ENCODE peak calls at places on chromosomes 13 and 19, in six cellular contexts. W is fibroblast of the aortic adventitia, Z is uterus, S is cardiac muscle cell, Q is heart right ventricle, A is cardiac fibroblast. P is an unnamed sample.

GRCh38 chr13:72565893-72566292 is 161.5 kb downstream of the MZT1 start:
- DNase-seq in W (peak), Z (no peak), S (peak), Q (no peak), A (peak), P (no peak)

GRCh38 chr19:18789883-18790565 is 1.1 kb downstream of the COMP start:
- DNase-seq in W (no peak), Z (no peak), S (peak), Q (no peak), A (peak), P (no peak)

GRCh38 chr19:46635920-46636761 is at the start of gene GNG8:
- DNase-seq in W (no peak), Z (no peak), S (peak), Q (no peak), A (no peak), P (no peak)

GRCh38 chr13:21435710-21436151 is 23.4 kb downstream of the ZDHHC20 start:
- DNase-seq in W (peak), Z (peak), S (no peak), Q (peak), A (peak), P (peak)

GRCh38 chr13:106052200-106052767 is 483.2 kb downstream of the EFNB2 start:
- DNase-seq in W (no peak), Z (no peak), S (no peak), Q (no peak), A (no peak), P (no peak)

GRCh38 chr13:41490616-41491015 is 33.3 kb downstream of the RGCC start:
- DNase-seq in W (no peak), Z (no peak), S (no peak), Q (no peak), A (no peak), P (no peak)

GRCh38 chr13:47853236-47853635 is 147.8 kb downstream of the SUCLA2 start:
- DNase-seq in W (no peak), Z (no peak), S (no peak), Q (no peak), A (no peak), P (no peak)

GRCh38 chr13:52026246-52026626 is 1.7 kb downstream of the UTP14C start:
- DNase-seq in W (no peak), Z (no peak), S (no peak), Q (no peak), A (no peak), P (no peak)

GRCh38 chr13:25409938-25410337 is 38.2 kb downstream of the ATP8A2 start:
- DNase-seq in W (no peak), Z (no peak), S (no peak), Q (no peak), A (no peak), P (no peak)

GRCh38 chr13:24148414-24149305 is 11.9 kb upstream of the SPATA13 start:
- DNase-seq in W (peak), Z (no peak), S (no peak), Q (no peak), A (peak), P (no peak)

GRCh38 chr13:111156421-111156820 is 41.3 kb downstream of the ARHGEF7 start:
- DNase-seq in W (peak), Z (no peak), S (no peak), Q (no peak), A (peak), P (no peak)

GRCh38 chr19:30682576-30683536 is 310.7 kb downstream of the ZNF536 start:
- DNase-seq in W (peak), Z (peak), S (peak), Q (peak), A (peak), P (no peak)

GRCh38 chr13:99087954-99088491 is 110.2 kb upstream of the DOCK9 start:
- DNase-seq in W (no peak), Z (no peak), S (peak), Q (peak), A (no peak), P (no peak)

GRCh38 chr13:87356314-87356713 is 314.9 kb upstream of the SLITRK5 start:
- DNase-seq in W (no peak), Z (no peak), S (no peak), Q (no peak), A (no peak), P (no peak)

GRCh38 chr19:1098177-1099051 is 3.2 kb upstream of the POLR2E start:
- DNase-seq in W (peak), Z (no peak), S (no peak), Q (no peak), A (no peak), P (no peak)

GRCh38 chr13:42225051-42225450 is 46.9 kb upstream of the AKAP11 start:
- DNase-seq in W (no peak), Z (no peak), S (no peak), Q (no peak), A (no peak), P (no peak)

GRCh38 chr13:90846956-90847355 is 500.5 kb upstream of the MIR17HG start:
- DNase-seq in W (no peak), Z (no peak), S (no peak), Q (no peak), A (no peak), P (no peak)

GRCh38 chr13:100721885-100722512 is 47.4 kb upstream of the TMTC4 start:
- DNase-seq in W (peak), Z (no peak), S (peak), Q (peak), A (peak), P (no peak)

GRCh38 chr13:50119593-50119992 is 104.3 kb downstream of the KCNRG start:
- DNase-seq in W (peak), Z (no peak), S (peak), Q (no peak), A (peak), P (no peak)

GRCh38 chr13:50257646-50258045 is 242.4 kb downstream of the KCNRG start:
- DNase-seq in W (no peak), Z (no peak), S (no peak), Q (no peak), A (no peak), P (no peak)

GRCh38 chr19:798415-799075 is 1.3 kb downstream of the PTBP1 start:
- DNase-seq in W (peak), Z (no peak), S (peak), Q (no peak), A (peak), P (no peak)

GRCh38 chr13:63843766-63844699 is 2428.4 kb upstream of the PCDH20 start:
- DNase-seq in W (no peak), Z (no peak), S (no peak), Q (no peak), A (no peak), P (no peak)

GRCh38 chr19:14577885-14578427 is 4.9 kb upstream of the CLEC17A start:
- DNase-seq in W (no peak), Z (no peak), S (no peak), Q (no peak), A (no peak), P (peak)

GRCh38 chr19:13154911-13155471 is 4.8 kb downstream of the IER2 start:
- DNase-seq in W (peak), Z (peak), S (peak), Q (peak), A (no peak), P (peak)

GRCh38 chr13:102582256-102582655 is 14.5 kb upstream of the TPP2 start:
- DNase-seq in W (no peak), Z (no peak), S (no peak), Q (no peak), A (no peak), P (no peak)

GRCh38 chr13:101305981-101306411 is 110.3 kb downstream of the NALCN start:
- DNase-seq in W (no peak), Z (no peak), S (no peak), Q (no peak), A (no peak), P (no peak)

GRCh38 chr13:98586400-98587144 is 9.7 kb upstream of the STK24 start:
- DNase-seq in W (no peak), Z (no peak), S (no peak), Q (no peak), A (no peak), P (no peak)

GRCh38 chr19:31312004-31312403 is 37.2 kb downstream of the TSHZ3 start:
- DNase-seq in W (peak), Z (peak), S (no peak), Q (peak), A (peak), P (no peak)

GRCh38 chr13:107099661-107100060 is 531.7 kb upstream of the ARGLU1 start:
- DNase-seq in W (no peak), Z (no peak), S (no peak), Q (no peak), A (no peak), P (no peak)

GRCh38 chr19:12156254-12157058 is at the start of gene ZNF625:
- DNase-seq in W (peak), Z (peak), S (peak), Q (peak), A (peak), P (peak)

GRCh38 chr19:48689438-48689837 is 6.3 kb upstream of the FUT2 start:
- DNase-seq in W (no peak), Z (peak), S (no peak), Q (no peak), A (no peak), P (no peak)

GRCh38 chr19:40663712-40664692 is 26.4 kb downstream of the NUMBL start:
- DNase-seq in W (no peak), Z (peak), S (no peak), Q (no peak), A (peak), P (no peak)

GRCh38 chr13:37386276-37386675 is 212.3 kb downstream of the POSTN start:
- DNase-seq in W (peak), Z (no peak), S (no peak), Q (no peak), A (peak), P (no peak)

GRCh38 chr19:2027361-2027760 is 11.8 kb upstream of the BTBD2 start:
- DNase-seq in W (peak), Z (no peak), S (no peak), Q (no peak), A (peak), P (no peak)

GRCh38 chr19:18223860-18224524 is 2.2 kb downstream of the PDE4C start:
- DNase-seq in W (no peak), Z (peak), S (peak), Q (peak), A (peak), P (peak)

GRCh38 chr13:72505376-72505775 is 222.1 kb downstream of the MZT1 start:
- DNase-seq in W (no peak), Z (no peak), S (no peak), Q (no peak), A (no peak), P (no peak)

GRCh38 chr13:70580825-70581224 is 472.6 kb upstream of the KLHL1 start:
- DNase-seq in W (no peak), Z (no peak), S (no peak), Q (no peak), A (no peak), P (no peak)

GRCh38 chr13:87889241-87889640 is 218.1 kb downstream of the SLITRK5 start:
- DNase-seq in W (no peak), Z (no peak), S (no peak), Q (no peak), A (no peak), P (no peak)

GRCh38 chr13:29504691-29505090 is 90.8 kb downstream of the SLC7A1 start:
- DNase-seq in W (no peak), Z (no peak), S (no peak), Q (no peak), A (no peak), P (no peak)

GRCh38 chr13:29501674-29502073 is 93.8 kb downstream of the SLC7A1 start:
- DNase-seq in W (no peak), Z (no peak), S (no peak), Q (no peak), A (no peak), P (no peak)

GRCh38 chr13:29502391-29503008 is 93.0 kb downstream of the SLC7A1 start:
- DNase-seq in W (no peak), Z (no peak), S (no peak), Q (no peak), A (no peak), P (no peak)

GRCh38 chr13:29505511-29505910 is 90.0 kb downstream of the SLC7A1 start:
- DNase-seq in W (no peak), Z (no peak), S (no peak), Q (no peak), A (no peak), P (no peak)

GRCh38 chr13:29503041-29503837 is 92.2 kb downstream of the SLC7A1 start:
- DNase-seq in W (peak), Z (no peak), S (no peak), Q (no peak), A (no peak), P (no peak)
- H3K4me3 ChIP-seq in W (no peak), Z (no peak), S (no peak), Q (no peak), A (no peak), P (no peak)

DNA sequence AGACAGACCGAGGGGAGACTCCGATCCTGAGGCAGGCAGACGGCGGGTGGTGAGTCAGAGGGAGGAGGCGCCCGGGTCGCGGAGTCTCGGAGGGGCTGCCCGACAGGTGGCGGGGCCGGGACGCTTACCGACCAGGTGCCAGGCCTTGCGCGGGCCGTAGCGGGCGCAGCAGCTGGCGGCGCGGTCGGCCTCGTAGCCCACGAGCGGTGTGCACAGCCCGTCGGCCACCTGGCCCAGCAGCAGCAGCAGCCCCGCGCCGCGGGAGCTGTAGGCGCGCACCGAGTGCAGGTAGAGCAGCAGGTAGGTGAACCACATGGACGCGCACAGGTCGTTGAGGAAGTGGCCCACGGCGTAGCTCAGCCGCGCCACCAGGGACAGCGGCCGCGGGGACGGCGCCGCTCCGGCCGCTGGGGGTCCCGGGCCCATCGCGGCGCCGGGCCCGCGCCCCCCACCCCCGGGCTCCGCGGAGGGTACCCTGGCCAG is 367 bp downstream of the MFSD12 start:
- DNase-seq in W (no peak), Z (no peak), S (peak), Q (no peak), A (no peak), P (peak)
- TF ChIP-seq CTCF in W (no peak), Z (no peak), S (no peak), Q (no peak), A (no peak), P (no peak)

GRCh38 chr19:38682195-38682867 is 34.9 kb downstream of the ACTN4 start:
- DNase-seq in W (no peak), Z (no peak), S (no peak), Q (no peak), A (no peak), P (no peak)

GRCh38 chr19:38684862-38685665 is 37.6 kb downstream of the ACTN4 start:
- DNase-seq in W (no peak), Z (no peak), S (no peak), Q (no peak), A (no peak), P (no peak)

GRCh38 chr19:38682872-38683392 is 35.5 kb downstream of the ACTN4 start:
- DNase-seq in W (no peak), Z (no peak), S (no peak), Q (no peak), A (no peak), P (no peak)

GRCh38 chr19:38684078-38684861 is 36.8 kb downstream of the ACTN4 start:
- DNase-seq in W (peak), Z (peak), S (no peak), Q (no peak), A (peak), P (peak)

DNA sequence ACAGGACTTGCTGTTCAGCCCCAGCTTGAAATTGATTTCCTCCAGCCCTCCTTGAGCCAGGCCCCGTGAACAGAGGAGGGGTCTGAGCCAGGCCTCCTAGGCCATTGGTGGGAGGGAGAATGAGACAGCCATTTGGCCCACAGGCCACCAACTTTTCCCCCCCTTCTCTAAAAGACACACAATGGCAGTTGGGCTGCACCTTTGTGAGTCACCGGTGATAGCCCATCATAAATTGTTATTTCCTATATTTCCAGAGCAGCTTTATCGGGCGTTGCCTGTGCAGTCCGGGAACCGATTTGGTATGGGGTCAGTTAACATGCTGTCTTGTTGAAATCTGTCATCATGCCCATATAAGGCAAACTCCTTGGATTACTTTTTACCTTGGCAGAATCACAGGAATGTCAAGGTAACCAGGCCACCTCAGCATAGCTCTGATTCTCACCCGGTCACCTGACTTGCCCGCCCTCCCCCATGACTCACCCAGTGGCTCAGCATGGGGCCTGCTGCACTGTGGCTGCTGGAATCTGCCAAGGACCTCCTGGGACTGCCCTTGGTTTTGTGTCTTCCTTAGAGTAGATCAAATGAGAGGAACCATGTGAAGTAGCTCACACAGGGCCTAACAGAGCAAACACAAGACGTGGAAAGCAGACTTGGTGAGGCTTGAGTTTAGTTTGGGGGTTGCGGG is 36.1 kb downstream of the ACTN4 start:
- DNase-seq in W (peak), Z (peak), S (peak), Q (peak), A (peak), P (no peak)
- H3K4me3 ChIP-seq in W (no peak), Z (no peak), S (no peak), Q (no peak), A (no peak), P (no peak)

GRCh38 chr19:45128109-45128508 is 32.7 kb downstream of the NKPD1 start:
- DNase-seq in W (no peak), Z (no peak), S (no peak), Q (no peak), A (no peak), P (no peak)

GRCh38 chr19:45128806-45129205 is 32.0 kb downstream of the NKPD1 start:
- DNase-seq in W (no peak), Z (no peak), S (no peak), Q (no peak), A (no peak), P (no peak)

GRCh38 chr19:45133661-45134060 is 27.1 kb downstream of the NKPD1 start:
- DNase-seq in W (no peak), Z (no peak), S (no peak), Q (no peak), A (no peak), P (no peak)

GRCh38 chr19:45130236-45130635 is 30.5 kb downstream of the NKPD1 start:
- DNase-seq in W (no peak), Z (no peak), S (no peak), Q (no peak), A (no peak), P (no peak)

GRCh38 chr19:45130888-45131615 is 29.7 kb downstream of the NKPD1 start:
- DNase-seq in W (no peak), Z (no peak), S (no peak), Q (no peak), A (no peak), P (no peak)
- TF ChIP-seq CTCF in W (no peak), Z (no peak), S (no peak), Q (no peak), A (no peak), P (peak)

GRCh38 chr19:51948979-51949378 is 21.7 kb downstream of the ZNF613 start:
- DNase-seq in W (peak), Z (no peak), S (no peak), Q (peak), A (peak), P (peak)

GRCh38 chr19:51946602-51947001 is 19.3 kb downstream of the ZNF613 start:
- DNase-seq in W (no peak), Z (no peak), S (no peak), Q (no peak), A (no peak), P (no peak)

DNA sequence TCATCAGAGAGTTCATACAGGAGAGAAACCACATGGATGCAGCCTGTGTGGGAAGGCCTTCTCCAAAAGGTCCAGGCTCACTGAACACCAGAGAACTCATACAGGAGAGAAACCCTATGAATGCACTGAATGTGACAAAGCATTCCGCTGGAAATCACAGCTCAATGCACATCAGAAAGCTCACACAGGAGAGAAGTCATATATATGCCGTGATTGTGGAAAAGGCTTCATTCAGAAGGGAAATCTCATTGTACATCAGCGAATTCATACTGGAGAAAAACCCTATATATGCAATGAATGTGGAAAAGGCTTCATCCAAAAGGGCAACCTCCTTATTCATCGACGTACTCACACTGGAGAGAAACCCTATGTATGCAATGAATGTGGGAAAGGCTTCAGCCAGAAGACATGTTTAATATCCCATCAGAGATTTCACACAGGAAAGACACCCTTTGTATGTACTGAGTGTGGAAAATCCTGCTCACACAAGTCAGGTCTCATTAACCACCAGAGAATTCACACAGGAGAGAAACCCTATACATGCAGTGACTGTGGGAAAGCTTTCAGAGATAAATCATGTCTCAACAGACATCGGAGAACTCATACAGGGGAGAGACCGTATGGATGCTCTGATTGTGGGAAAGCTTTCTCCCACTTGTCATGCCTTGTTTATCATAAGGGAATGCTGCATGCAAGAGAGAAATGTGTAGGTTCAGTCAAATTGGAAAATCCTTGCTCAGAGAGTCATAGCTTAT is 17.7 kb downstream of the ZNF613 start:
- DNase-seq in W (no peak), Z (no peak), S (no peak), Q (no peak), A (no peak), P (no peak)
- H3K4me3 ChIP-seq in W (no peak), Z (no peak), S (no peak), Q (no peak), A (no peak), P (no peak)

GRCh38 chr13:30453727-30454126 is 12.0 kb downstream of the HMGB1 start:
- DNase-seq in W (no peak), Z (no peak), S (no peak), Q (no peak), A (no peak), P (no peak)
- TF ChIP-seq CTCF in W (peak), Z (no peak), S (peak), Q (no peak), A (peak), P (peak)

P was measured in GM06990.